ENCODE peak calls at places on chromosomes 6 and 20, in nine cellular contexts. T is activated B cell treated with CpG ODN at 0.5 μM for 24 hours, F is fibroblast of lung, P is nephron progenitor cell, L is progenitor cell of endocrine pancreas, Z is fibroblast of pulmonary artery, Y is stomach, N is adrenal gland, K is WTC11. C is an unnamed sample.
A peak's percentile ranks its signal among the peaks of the same experiment; 100 is the strongest.

GRCh38 chr20:62301111-62301668 is 1.6 kb upstream of the ADRM1 start:
- DNase-seq in K (no peak), Y (no peak), F (no peak), T (no peak), L (no peak), N (no peak), P (no peak), Z (no peak), C (no peak)

GRCh38 chr6:41092421-41093140 is 19.8 kb downstream of the NFYA start:
- DNase-seq in N (no peak), P (no peak), F (peak; percentile 43), L (no peak), K (no peak), Z (peak; percentile 56), Y (no peak), T (no peak), C (no peak)

GRCh38 chr6:34315256-34315655 is 66.5 kb upstream of the SMIM29 start:
- DNase-seq in L (no peak), T (no peak), K (no peak), N (no peak), Y (no peak), Z (no peak), P (no peak), F (no peak), C (no peak)

GRCh38 chr20:50712771-50713676 is 18.4 kb upstream of the PARD6B start:
- DNase-seq in P (no peak), K (no peak), L (no peak), N (no peak), T (no peak), Z (no peak), Y (no peak), F (no peak), C (no peak)

GRCh38 chr6:5626727-5627426 is 365.6 kb downstream of the FARS2 start:
- DNase-seq in P (no peak), T (no peak), N (no peak), Y (no peak), L (no peak), Z (no peak), F (no peak), K (no peak), C (no peak)

GRCh38 chr20:60649541-60649940 is 602.5 kb upstream of the CDH4 start:
- DNase-seq in L (no peak), N (no peak), Y (no peak), P (no peak), F (no peak), T (no peak), K (no peak), Z (no peak), C (no peak)

GRCh38 chr20:38123021-38123587 is 42.0 kb downstream of the TGM2 start:
- DNase-seq in P (no peak), F (peak; percentile 73), L (peak; percentile 7), K (no peak), Y (peak; percentile 24), N (peak; percentile 81), T (no peak), Z (peak; percentile 59), C (no peak)

GRCh38 chr6:114747995-114748625 is 405.3 kb upstream of the HS3ST5 start:
- DNase-seq in L (peak; percentile 29), Y (peak; percentile 56), P (peak; percentile 66), Z (peak; percentile 73), T (no peak), F (peak; percentile 72), N (peak; percentile 44), K (peak; percentile 36), C (peak; percentile 76)

GRCh38 chr6:150142657-150143501 is at the start of gene PPP1R14C:
- DNase-seq in N (no peak), L (peak; percentile 29), T (peak; percentile 26), K (peak; percentile 71), Z (no peak), F (no peak), Y (no peak), P (peak; percentile 78), C (peak; percentile 51)

GRCh38 chr6:9632026-9632425 is 782.8 kb downstream of the TFAP2A start:
- DNase-seq in L (no peak), N (no peak), Z (no peak), Y (no peak), K (no peak), P (no peak), T (no peak), F (no peak), C (no peak)

GRCh38 chr6:47464052-47464451 is 13.5 kb upstream of the CD2AP start:
- DNase-seq in F (no peak), L (no peak), K (no peak), Z (no peak), Y (no peak), N (no peak), T (no peak), P (no peak), C (no peak)

GRCh38 chr6:113018351-113019151 is 671.4 kb downstream of the RFPL4B start:
- DNase-seq in Y (no peak), F (peak; percentile 76), N (peak; percentile 29), L (no peak), P (no peak), Z (peak; percentile 91), K (no peak), T (no peak), C (no peak)

GRCh38 chr6:167469101-167469500 is 144.2 kb downstream of the TTLL2 start:
- DNase-seq in L (no peak), Y (no peak), P (no peak), T (no peak), F (no peak), K (no peak), Z (no peak), N (no peak), C (no peak)

GRCh38 chr6:121830759-121831158 is 395.3 kb downstream of the GJA1 start:
- DNase-seq in Z (no peak), P (no peak), Y (no peak), N (no peak), L (no peak), T (no peak), K (no peak), F (no peak), C (no peak)

GRCh38 chr6:5851261-5851757 is 155.4 kb downstream of the NRN1 start:
- DNase-seq in L (peak; percentile 59), K (peak; percentile 80), F (peak; percentile 18), N (no peak), Z (peak; percentile 26), P (peak; percentile 71), Y (peak; percentile 52), T (peak; percentile 55), C (peak; percentile 56)

GRCh38 chr6:30508890-30509736 is 19.8 kb downstream of the HLA-E start:
- DNase-seq in Y (no peak), T (no peak), Z (peak; percentile 74), N (no peak), L (no peak), K (no peak), P (no peak), F (no peak), C (no peak)

GRCh38 chr6:161489626-161490306 is 215.9 kb upstream of the AGPAT4 start:
- DNase-seq in T (no peak), N (no peak), Z (no peak), K (no peak), Y (no peak), L (no peak), F (no peak), P (no peak), C (no peak)

GRCh38 chr6:158059108-158059507 is 77.4 kb downstream of the SYNJ2 start:
- DNase-seq in L (no peak), Y (no peak), F (no peak), T (no peak), Z (no peak), K (no peak), N (no peak), P (no peak), C (no peak)
- TF ChIP-seq CTCF in L (no peak), Y (no peak), F (no peak), T (no peak), Z (no peak), K (no peak), N (no peak), P (no peak), C (no peak)

DNA sequence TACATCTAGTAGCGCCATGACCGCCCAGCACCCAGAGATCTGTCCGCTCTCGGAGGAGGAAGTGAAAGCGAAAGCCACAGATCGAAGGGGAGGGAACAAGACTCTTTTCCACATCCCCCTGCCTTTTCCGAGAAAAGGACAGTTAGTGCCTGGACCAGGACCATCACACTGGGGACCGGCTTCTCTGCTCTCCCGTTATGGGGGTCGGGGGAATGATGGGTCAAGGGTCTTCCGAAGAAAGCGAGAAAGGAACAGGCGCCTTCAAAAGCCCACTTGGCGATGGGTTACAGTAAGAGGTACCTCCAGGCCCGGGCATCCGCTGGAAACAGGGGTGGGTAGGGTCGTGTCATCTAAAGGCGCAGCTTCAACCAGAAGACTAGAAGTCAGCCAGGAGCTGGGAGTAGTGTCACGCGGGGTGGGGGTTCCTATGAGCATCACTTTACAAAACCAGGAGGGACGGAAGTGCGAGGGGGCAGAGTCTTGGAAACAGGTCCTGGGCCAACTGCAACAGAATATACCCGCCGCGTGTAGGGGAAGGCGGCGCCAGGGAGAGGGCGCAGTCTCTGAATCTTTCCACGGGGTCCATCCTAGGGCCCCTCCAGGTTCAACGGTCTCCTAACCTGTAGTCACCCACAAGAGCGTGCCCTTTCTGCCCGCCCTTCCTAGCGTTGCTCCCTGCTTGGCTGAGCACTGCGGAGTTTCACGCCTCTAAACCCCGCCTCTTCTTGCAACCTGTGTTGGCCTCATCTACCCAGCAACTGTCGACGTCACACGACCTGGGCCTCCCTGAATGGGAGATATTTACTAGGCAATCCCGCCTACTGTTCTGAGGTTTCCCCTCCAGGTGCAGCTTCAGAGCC is at the start of gene PSMB8:
- DNase-seq in L (peak; percentile 87), T (peak; percentile 96), F (peak; percentile 91), Z (peak; percentile 92), N (peak; percentile 96), Y (peak; percentile 99), K (peak; percentile 96), P (peak; percentile 95), C (peak; percentile 99)
- TF ChIP-seq CTCF in L (no peak), T (no peak), F (peak; percentile 12), Z (peak; percentile 18), N (no peak), Y (no peak), K (no peak), P (no peak), C (no peak)

GRCh38 chr6:70292144-70292543 is 10.7 kb downstream of the COL9A1 start:
- DNase-seq in N (no peak), Y (no peak), L (no peak), Z (no peak), T (no peak), P (no peak), F (no peak), K (no peak), C (no peak)

GRCh38 chr6:70289299-70289698 is 13.6 kb downstream of the COL9A1 start:
- DNase-seq in Z (no peak), T (no peak), L (no peak), P (no peak), N (no peak), Y (no peak), F (no peak), K (no peak), C (peak; percentile 15)
- TF ChIP-seq CTCF in Z (no peak), T (no peak), L (peak; percentile 45), P (no peak), N (no peak), Y (no peak), F (no peak), K (no peak), C (peak; percentile 14)

DNA sequence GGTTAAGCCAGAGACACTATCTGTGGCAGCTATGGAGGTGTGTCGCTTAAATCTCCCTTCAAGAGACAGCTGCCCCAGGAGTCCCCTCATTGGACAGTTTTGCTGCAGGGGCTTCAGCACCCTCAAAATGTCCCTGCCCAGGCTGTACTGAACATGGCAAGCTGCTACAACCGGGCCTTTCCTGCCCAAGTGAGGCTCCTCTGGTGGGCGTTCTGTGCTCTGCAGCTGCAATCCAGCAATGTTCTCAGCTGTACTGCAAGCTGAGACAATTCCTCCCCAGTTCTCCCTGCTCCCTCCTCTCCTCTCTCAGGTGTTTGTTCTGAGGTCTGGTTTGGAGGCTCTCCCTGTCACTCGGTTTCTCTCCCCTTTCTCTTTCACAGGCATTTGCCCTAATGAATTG is 190.8 kb upstream of the LAMP5 start:
- DNase-seq in T (no peak), Y (no peak), F (no peak), L (peak; percentile 10), P (peak; percentile 12), N (no peak), Z (peak; percentile 14), K (peak; percentile 55), C (no peak)
- TF ChIP-seq CTCF in T (no peak), Y (no peak), F (no peak), L (peak; percentile 56), P (peak; percentile 35), N (no peak), Z (peak; percentile 48), K (peak; percentile 44), C (peak; percentile 37)